ENCODE peak calls at places on chromosomes 5 and 9, in five cellular contexts. X is NCI-H1436 treated with DMSO at 0.1 percent for 48 hours; Q is colonic mucosa; O is stimulated activated CD4-positive, alpha-beta T cell treated with anti-CD3 and anti-CD28 coated beads, Interleukin-2, amount 100 ng/mL, for 48 hours; N is fibroblast of mammary gland. R is an unnamed sample.

GRCh38 chr9:86034863-86035734 is 64.3 kb downstream of the GOLM1 start:
- DNase-seq in X (no peak), Q (peak), N (peak), O (no peak), R (peak)

GRCh38 chr5:28217695-28218094 is 1179.3 kb upstream of the CDH9 start:
- DNase-seq in N (no peak), O (no peak), Q (no peak), X (no peak), R (no peak)

GRCh38 chr9:34375901-34376595 is 650 bp downstream of the MYORG start:
- DNase-seq in X (no peak), O (no peak), N (peak), Q (peak), R (peak)

GRCh38 chr5:116583085-116583766 is 8.6 kb upstream of the SEMA6A start:
- DNase-seq in O (no peak), N (peak), X (no peak), Q (no peak), R (peak)

GRCh38 chr9:127244609-127245601 is 19.7 kb upstream of the GARNL3 start:
- DNase-seq in Q (peak), N (peak), O (peak), X (peak), R (peak)

GRCh38 chr5:154762261-154762660 is 7.1 kb downstream of the LARP1 start:
- DNase-seq in Q (no peak), X (no peak), O (no peak), N (no peak), R (no peak)

GRCh38 chr5:78905084-78905938 is 79.8 kb downstream of the ARSB start:
- DNase-seq in Q (no peak), N (peak), O (no peak), X (no peak), R (no peak)

GRCh38 chr5:119353686-119354366 is 2.0 kb upstream of the TNFAIP8 start:
- DNase-seq in Q (no peak), O (no peak), N (no peak), X (no peak), R (no peak)

R was measured in fibroblast of lung.